ENCODE peak calls at places on chromosomes 3 and 15, in four cellular contexts. B is H1, L is K562, G is GM12891. P is an unnamed sample.

GRCh38 chr15:26572606-26573350 is 200.1 kb downstream of the GABRB3 start:
- DNase-seq in B (no peak), L (no peak), G (no peak), P (no peak)

GRCh38 chr15:77266708-77267387 is 153.1 kb downstream of the PEAK1 start:
- DNase-seq in B (peak), L (no peak), G (no peak), P (no peak)

GRCh38 chr15:68379058-68379758 is 52.8 kb downstream of the ITGA11 start:
- DNase-seq in B (no peak), L (no peak), G (no peak), P (no peak)

GRCh38 chr15:24269166-24269571 is 406.4 kb upstream of the NPAP1 start:
- DNase-seq in B (no peak), L (no peak), G (no peak), P (no peak)

GRCh38 chr3:108835101-108835500 is 12.5 kb downstream of the TRAT1 start:
- DNase-seq in B (no peak), L (no peak), G (no peak), P (no peak)

GRCh38 chr3:116256843-116257485 is 188.3 kb downstream of the LSAMP start:
- DNase-seq in B (no peak), L (no peak), G (no peak), P (no peak)

GRCh38 chr3:52522651-52523251 is 10.9 kb downstream of the NT5DC2 start:
- DNase-seq in B (no peak), L (no peak), G (no peak), P (no peak)

GRCh38 chr3:18740631-18741583 is 315.8 kb upstream of the SATB1 start:
- DNase-seq in B (no peak), L (no peak), G (no peak), P (no peak)

GRCh38 chr3:57852896-57853295 is 96.8 kb downstream of the SLMAP start:
- DNase-seq in B (no peak), L (no peak), G (no peak), P (no peak)

GRCh38 chr3:29346828-29347227 is 66.0 kb downstream of the RBMS3 start:
- DNase-seq in B (no peak), L (no peak), G (no peak), P (no peak)

GRCh38 chr15:82159922-82160321 is 102.6 kb downstream of the EFL1 start:
- DNase-seq in B (no peak), L (no peak), G (no peak), P (no peak)

GRCh38 chr15:51846463-51847230 is 17.2 kb downstream of the TMOD3 start:
- DNase-seq in B (no peak), L (peak), G (no peak), P (no peak)

GRCh38 chr15:85456798-85457197 is 76.4 kb downstream of the AKAP13 start:
- DNase-seq in B (no peak), L (no peak), G (no peak), P (no peak)

GRCh38 chr15:85455851-85456250 is 75.4 kb downstream of the AKAP13 start:
- DNase-seq in B (no peak), L (no peak), G (no peak), P (no peak)

GRCh38 chr15:85462029-85462428 is 81.6 kb downstream of the AKAP13 start:
- DNase-seq in B (no peak), L (no peak), G (no peak), P (no peak)

GRCh38 chr15:85457392-85457968 is 77.1 kb downstream of the AKAP13 start:
- DNase-seq in B (no peak), L (no peak), G (no peak), P (no peak)

GRCh38 chr15:85458764-85459163 is 78.4 kb downstream of the AKAP13 start:
- DNase-seq in B (no peak), L (no peak), G (no peak), P (no peak)
- TF ChIP-seq POLR2A in B (no peak), L (no peak), G (no peak), P (no peak)

DNA sequence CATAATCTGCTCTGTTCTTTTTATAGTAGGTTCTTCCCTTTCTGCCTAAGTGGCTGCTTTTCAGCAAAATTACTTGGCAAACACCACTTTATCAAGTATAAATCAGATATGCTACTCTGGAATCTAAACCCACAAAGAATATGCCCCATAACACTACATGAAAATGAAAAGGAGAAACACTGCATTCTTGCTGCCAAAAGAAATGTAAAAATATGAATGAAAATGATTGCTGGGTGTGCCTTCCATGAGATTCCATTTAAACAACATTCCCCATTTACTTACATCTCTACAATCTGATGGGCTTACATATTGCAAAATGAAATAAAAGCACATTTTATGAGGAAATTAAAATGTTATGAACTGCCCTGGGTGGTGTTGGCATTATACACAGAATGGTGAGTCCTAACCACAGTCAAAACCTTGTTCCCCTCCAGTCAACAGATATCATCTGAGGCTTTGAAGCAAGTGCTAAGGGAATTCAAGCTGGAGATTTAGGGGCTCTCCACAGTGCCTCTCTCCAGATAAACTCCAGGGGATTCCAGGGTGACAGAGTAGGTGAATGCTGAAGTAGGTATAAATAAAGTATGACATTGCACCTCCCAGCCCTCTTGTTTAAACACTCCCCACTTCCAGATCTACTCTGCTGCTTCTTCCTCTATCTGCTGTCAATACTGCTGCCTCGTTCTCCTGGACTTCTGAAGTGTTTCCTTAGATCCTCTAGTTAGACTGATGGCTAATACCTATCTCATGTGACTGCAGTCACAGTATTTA is 136.5 kb downstream of the RORA start:
- DNase-seq in B (no peak), L (no peak), G (no peak), P (no peak)
- TF ChIP-seq TAF1 in B (no peak), L (no peak), G (no peak), P (no peak)

GRCh38 chr15:73930790-73931281 is 4.6 kb downstream of the LOXL1 start:
- DNase-seq in B (no peak), L (no peak), G (no peak), P (no peak)
- TF ChIP-seq POLR2AphosphoS5 in B (no peak), L (no peak), G (no peak), P (no peak)

GRCh38 chr3:23944861-23945652 is at the start of gene NR1D2:
- DNase-seq in B (no peak), L (peak), G (peak), P (peak)
- TF ChIP-seq POLR2A in B (peak), L (peak), G (no peak), P (peak)

GRCh38 chr3:134516905-134517304 is 31.0 kb downstream of the CEP63 start:
- DNase-seq in B (no peak), L (no peak), G (no peak), P (no peak)
- TF ChIP-seq TAF1 in B (no peak), L (no peak), G (no peak), P (no peak)

GRCh38 chr15:80614711-80615360 is 80.3 kb upstream of the ABHD17C start:
- DNase-seq in B (no peak), L (no peak), G (no peak), P (no peak)

GRCh38 chr15:80613762-80614365 is 81.2 kb upstream of the ABHD17C start:
- DNase-seq in B (no peak), L (no peak), G (no peak), P (no peak)

GRCh38 chr15:80615361-80615736 is 79.8 kb upstream of the ABHD17C start:
- DNase-seq in B (no peak), L (no peak), G (no peak), P (no peak)

GRCh38 chr15:80618666-80619481 is 76.2 kb upstream of the ABHD17C start:
- DNase-seq in B (no peak), L (no peak), G (no peak), P (no peak)

GRCh38 chr15:80615783-80616391 is 79.2 kb upstream of the ABHD17C start:
- DNase-seq in B (no peak), L (peak), G (no peak), P (no peak)
- TF ChIP-seq POLR2AphosphoS5 in B (no peak), L (no peak), G (no peak), P (no peak)

GRCh38 chr15:74420193-74420905 is 13.4 kb downstream of the SEMA7A start:
- DNase-seq in B (no peak), L (no peak), G (no peak), P (no peak)
- TF ChIP-seq POLR2A in B (no peak), L (no peak), G (no peak), P (no peak)

DNA sequence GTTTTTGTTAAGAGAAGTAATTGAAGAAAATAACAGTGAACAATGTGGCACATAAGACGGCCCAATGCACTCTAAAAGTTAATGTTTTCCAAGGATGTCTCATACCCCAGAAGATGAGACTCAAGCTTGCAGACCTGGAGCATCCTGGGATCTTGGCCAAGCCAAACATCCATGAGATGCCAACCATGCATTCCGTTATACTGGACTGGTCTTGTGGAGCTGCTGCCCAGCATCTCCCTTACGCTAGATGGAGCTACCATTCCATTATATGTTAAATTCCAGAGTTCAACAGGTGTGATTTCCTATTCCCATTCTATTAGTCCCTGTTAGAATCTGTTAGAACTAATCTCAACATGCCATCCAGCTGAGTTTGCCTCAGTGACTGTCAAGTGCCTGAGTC is 181.8 kb downstream of the PDCD6IP start:
- DNase-seq in B (no peak), L (no peak), G (no peak), P (no peak)
- TF ChIP-seq TAF1 in B (no peak), L (no peak), G (no peak), P (no peak)

DNA sequence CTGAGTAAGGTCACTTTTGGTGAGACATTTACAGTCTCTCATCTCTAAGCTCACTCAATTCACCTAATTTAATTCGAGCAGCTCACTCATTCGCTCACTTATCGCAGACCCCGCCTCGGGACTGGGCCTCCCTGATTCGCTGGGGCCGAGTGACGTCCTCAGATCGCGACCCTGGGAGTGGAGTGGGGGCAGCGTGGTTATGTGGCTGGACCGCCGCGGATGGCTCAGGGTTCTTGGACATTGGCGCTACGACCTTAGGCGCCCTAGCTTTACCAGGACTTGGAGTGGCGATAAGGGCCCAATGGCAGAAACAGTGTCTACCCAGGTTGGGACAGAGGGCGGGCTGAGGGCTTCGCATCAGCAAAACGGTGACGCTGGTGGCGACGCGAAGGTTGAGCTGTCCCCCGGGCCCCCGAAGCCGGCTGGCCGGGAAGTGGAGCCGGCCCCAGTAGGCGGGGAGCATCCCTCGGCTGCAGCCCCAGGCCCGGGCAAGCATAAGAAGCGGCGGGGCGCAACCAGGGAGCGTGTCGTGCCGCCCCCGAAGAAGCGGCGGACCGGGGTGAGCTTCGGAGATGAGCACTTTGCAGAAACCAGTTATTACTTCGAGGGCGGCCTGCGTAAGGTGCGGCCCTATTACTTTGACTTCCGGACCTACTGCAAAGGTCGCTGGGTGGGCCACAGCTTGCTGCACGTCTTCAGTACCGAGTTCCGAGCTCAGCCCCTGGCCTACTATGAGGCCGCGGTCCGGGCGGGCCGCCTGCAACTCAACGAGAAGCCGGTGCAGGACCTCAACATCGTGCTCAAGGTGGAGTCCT is at the start of gene RPUSD2:
- DNase-seq in B (peak), L (peak), G (peak), P (peak)
- TF ChIP-seq POLR2AphosphoS5 in B (peak), L (peak), G (peak), P (peak)

GRCh38 chr3:42544492-42545283 is 37.1 kb downstream of the SEC22C start:
- DNase-seq in B (no peak), L (no peak), G (no peak), P (no peak)
- TF ChIP-seq POLR2A in B (no peak), L (no peak), G (no peak), P (no peak)